ENCODE peak calls at places on chromosomes 4 and X, in seven cellular contexts. E is H9, G is IMR-90, V is mesenchymal stem cell, X is mesendoderm, W is H1, U is trophoblast cell. J is an unnamed sample.
A peak's percentile ranks its signal among the peaks of the same experiment; 100 is the strongest.

GRCh38 chr4:34365891-34366290 is 1878.4 kb downstream of the ARAP2 start:
- DNase-seq in E (no peak), G (no peak), V (no peak), X (no peak), W (no peak), U (no peak), J (no peak)

GRCh38 chr4:177239878-177240277 is 69.8 kb upstream of the NEIL3 start:
- DNase-seq in E (no peak), G (peak; percentile 48), V (no peak), X (no peak), W (no peak), U (no peak), J (no peak)

GRCh38 chrX:36867143-36867542 is 141.0 kb upstream of the FAM47C start:
- DNase-seq in E (no peak), G (peak; percentile 9), V (peak; percentile 14), X (peak; percentile 21), W (no peak), U (peak; percentile 72), J (peak; percentile 1)

GRCh38 chr4:86432552-86433134 is 72.8 kb upstream of the MAPK10 start:
- DNase-seq in E (no peak), G (no peak), V (no peak), X (no peak), W (no peak), U (no peak), J (no peak)

GRCh38 chr4:37826282-37827029 is at the start of gene PGM2:
- DNase-seq in E (peak; percentile 92), G (peak; percentile 73), V (peak; percentile 81), X (peak; percentile 92), W (peak; percentile 59), U (peak; percentile 81), J (peak; percentile 77)

GRCh38 chr4:164012396-164013027 is 518.0 kb downstream of the TMA16 start:
- DNase-seq in E (peak; percentile 71), G (no peak), V (peak; percentile 39), X (peak; percentile 80), W (peak; percentile 23), U (peak; percentile 49), J (peak; percentile 56)

GRCh38 chr4:174193438-174194015 is 89.9 kb downstream of the FBXO8 start:
- DNase-seq in E (no peak), G (peak; percentile 7), V (peak; percentile 25), X (no peak), W (no peak), U (no peak), J (no peak)

GRCh38 chr4:153127773-153128494 is 76.3 kb upstream of the TRIM2 start:
- DNase-seq in E (peak; percentile 87), G (peak; percentile 77), V (peak; percentile 80), X (peak; percentile 88), W (peak; percentile 63), U (peak; percentile 97), J (peak; percentile 96)

GRCh38 chr4:127012549-127012948 is 620.2 kb upstream of the INTU start:
- DNase-seq in E (no peak), G (peak; percentile 59), V (peak; percentile 37), X (no peak), W (no peak), U (no peak), J (no peak)

GRCh38 chrX:135086197-135086854 is 34.0 kb downstream of the ETDB start:
- DNase-seq in E (peak; percentile 53), G (peak; percentile 61), V (peak; percentile 57), X (peak; percentile 84), W (no peak), U (peak; percentile 81), J (peak; percentile 29)

GRCh38 chr4:173761938-173762337 is 231.9 kb upstream of the HAND2 start:
- DNase-seq in E (no peak), G (no peak), V (no peak), X (no peak), W (no peak), U (no peak), J (no peak)

GRCh38 chr4:102569200-102569599 is 68.0 kb downstream of the NFKB1 start:
- DNase-seq in E (no peak), G (peak; percentile 71), V (peak; percentile 59), X (no peak), W (no peak), U (peak; percentile 74), J (no peak)

GRCh38 chr4:151169223-151169622 is 69.8 kb downstream of the RPS3A start:
- DNase-seq in E (no peak), G (peak; percentile 99), V (peak; percentile 97), X (peak; percentile 20), W (no peak), U (no peak), J (peak; percentile 14)

GRCh38 chr4:101914761-101915160 is 124.2 kb downstream of the BANK1 start:
- DNase-seq in E (no peak), G (no peak), V (no peak), X (no peak), W (no peak), U (no peak), J (no peak)

GRCh38 chrX:124228849-124229248 is 103.6 kb upstream of the TEX13D start:
- DNase-seq in E (no peak), G (no peak), V (no peak), X (peak; percentile 24), W (no peak), U (no peak), J (no peak)

GRCh38 chr4:119725688-119726330 is 97.2 kb upstream of the PDE5A start:
- DNase-seq in E (peak; percentile 49), G (peak; percentile 70), V (peak; percentile 36), X (no peak), W (peak; percentile 15), U (no peak), J (no peak)

GRCh38 chr4:106034751-106035150 is 139.5 kb downstream of the NPNT start:
- DNase-seq in E (no peak), G (no peak), V (peak; percentile 44), X (no peak), W (no peak), U (no peak), J (no peak)

GRCh38 chr4:37827030-37827705 is 682 bp downstream of the PGM2 start:
- DNase-seq in E (no peak), G (peak; percentile 61), V (peak; percentile 41), X (peak; percentile 44), W (no peak), U (peak; percentile 87), J (no peak)

GRCh38 chr4:123783091-123783765 is 386.6 kb downstream of the SPRY1 start:
- DNase-seq in E (no peak), G (peak; percentile 80), V (no peak), X (no peak), W (no peak), U (no peak), J (no peak)

GRCh38 chr4:107760281-107760947 is 40.4 kb upstream of the PAPSS1 start:
- DNase-seq in E (no peak), G (peak; percentile 5), V (no peak), X (peak; percentile 4), W (no peak), U (peak; percentile 60), J (no peak)

GRCh38 chr4:91092398-91092955 is 965.3 kb downstream of the CCSER1 start:
- DNase-seq in E (no peak), G (no peak), V (no peak), X (no peak), W (no peak), U (peak; percentile 74), J (no peak)
- H2BK120ac ChIP-seq in E (no peak overlapping the region), G (no peak overlapping the region), V (no peak overlapping the region), X (no peak overlapping the region), W (no peak overlapping the region), U (peak overlapping the region; percentile 46), J (no peak overlapping the region)

DNA sequence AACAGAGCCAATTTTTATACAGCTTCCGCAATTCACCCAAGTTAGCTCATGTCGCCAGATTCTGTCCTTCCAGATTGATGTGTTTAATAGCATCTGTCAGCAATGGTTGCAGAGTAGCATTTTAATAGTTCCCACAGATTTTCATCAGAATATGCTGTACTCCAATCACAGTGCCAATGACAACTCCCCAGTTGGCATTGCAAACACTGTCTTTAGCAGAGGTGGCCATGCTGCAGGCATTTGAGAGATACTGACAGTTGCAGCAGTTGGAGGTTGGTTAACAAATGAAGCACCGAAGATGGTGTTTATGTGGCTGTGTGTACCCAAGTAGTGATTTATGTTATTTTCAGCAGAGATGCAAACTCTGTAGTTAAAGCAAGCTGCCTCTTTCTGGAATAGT is 65.0 kb downstream of the PARM1 start:
- DNase-seq in E (no peak), G (no peak), V (no peak), X (no peak), W (no peak), U (no peak), J (no peak)
- H2AK5ac ChIP-seq in E (no peak overlapping the region), G (no peak overlapping the region), V (no peak overlapping the region), X (no peak overlapping the region), W (no peak overlapping the region), U (no peak overlapping the region), J (no peak overlapping the region)

DNA sequence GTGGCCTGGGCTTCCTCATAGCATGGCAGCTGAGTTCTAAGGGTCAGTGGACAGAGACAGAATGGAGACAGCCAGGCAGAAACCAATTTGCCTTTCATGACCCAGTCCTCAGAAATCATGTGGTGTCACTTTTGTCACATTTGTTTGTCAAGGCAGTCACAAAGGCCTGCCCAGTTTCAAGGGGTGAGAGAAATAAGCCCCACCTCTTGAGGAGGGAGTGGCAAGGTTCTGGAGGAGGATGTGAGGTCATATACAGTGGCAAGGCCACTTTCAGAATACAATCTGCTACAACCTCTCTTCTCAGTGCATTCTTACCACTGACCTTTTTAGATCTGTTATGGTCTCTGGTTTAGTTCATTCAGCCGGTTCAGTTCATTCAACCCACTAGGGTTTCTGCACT is 103.7 kb upstream of the BCOR start:
- DNase-seq in E (no peak), G (no peak), V (no peak), X (peak; percentile 18), W (no peak), U (no peak), J (no peak)
- H3K18ac ChIP-seq in E (no peak overlapping the region), G (no peak overlapping the region), V (no peak overlapping the region), X (no peak overlapping the region), W (no peak overlapping the region), U (no peak overlapping the region), J (no peak overlapping the region)

GRCh38 chr4:48343035-48343434 is 1.7 kb downstream of the SLAIN2 start:
- DNase-seq in E (no peak), G (no peak), V (no peak), X (no peak), W (no peak), U (no peak), J (no peak)
- H2BK120ac ChIP-seq in E (no peak overlapping the region), G (no peak overlapping the region), V (no peak overlapping the region), X (no peak overlapping the region), W (no peak overlapping the region), U (no peak overlapping the region), J (no peak overlapping the region)

J was measured in neuronal stem cell.